ENCODE peak calls at places on chromosomes 11 and 22, in five cellular contexts. Y is right cardiac atrium, B is PC-3, I is vagina, E is RWPE2. H is an unnamed sample. For H3K9me3 and H3K27me3, the result is how much of the 10 kb centered on the place peaks cover.

GRCh38 chr11:106152824-106153223 is 75.4 kb downstream of the AASDHPPT start:
- DNase-seq in Y (no peak), B (peak), I (no peak), E (no peak), H (no peak)

GRCh38 chr11:75423721-75424120 is 9.3 kb downstream of the KLHL35 start:
- DNase-seq in Y (no peak), B (no peak), I (no peak), E (no peak), H (no peak)

GRCh38 chr22:16925407-16925966 is 82.5 kb downstream of the GAB4 start:
- DNase-seq in Y (no peak), B (no peak), I (no peak), E (no peak), H (no peak)

GRCh38 chr11:119117004-119117706 is 4.2 kb upstream of the HINFP start:
- DNase-seq in Y (no peak), B (no peak), I (no peak), E (no peak), H (no peak)

GRCh38 chr11:96643173-96643572 is 253.4 kb downstream of the JRKL start:
- DNase-seq in Y (no peak), B (no peak), I (no peak), E (no peak), H (no peak)

GRCh38 chr11:38543311-38543710 is 1945.3 kb upstream of the RAG2 start:
- DNase-seq in Y (no peak), B (peak), I (no peak), E (no peak), H (peak)

GRCh38 chr11:130737866-130738431 is 178.3 kb downstream of the SNX19 start:
- DNase-seq in Y (peak), B (peak), I (no peak), E (no peak), H (no peak)

GRCh38 chr22:37228106-37229011 is 15.7 kb downstream of the RAC2 start:
- DNase-seq in Y (no peak), B (peak), I (no peak), E (peak), H (peak)

GRCh38 chr11:12164061-12165014 is 53.9 kb downstream of the MICAL2 start:
- DNase-seq in Y (no peak), B (peak), I (no peak), E (no peak), H (no peak)

GRCh38 chr11:8477680-8478079 is 116.3 kb downstream of the STK33 start:
- DNase-seq in Y (no peak), B (no peak), I (no peak), E (no peak), H (no peak)

GRCh38 chr11:94028436-94028835 is 7.3 kb downstream of the HEPHL1 start:
- DNase-seq in Y (no peak), B (peak), I (peak), E (no peak), H (no peak)

GRCh38 chr11:37788141-37788877 is 1190.3 kb upstream of the RAG2 start:
- DNase-seq in Y (no peak), B (peak), I (no peak), E (peak), H (peak)

GRCh38 chr11:78039391-78039918 is 16.4 kb upstream of the KCTD14 start:
- DNase-seq in Y (no peak), B (no peak), I (no peak), E (no peak), H (no peak)

GRCh38 chr22:23122216-23122957 is 19.4 kb downstream of the RSPH14 start:
- DNase-seq in Y (no peak), B (no peak), I (no peak), E (no peak), H (no peak)

GRCh38 chr11:118003021-118003423 is 16.8 kb downstream of the IL10RA start:
- DNase-seq in Y (no peak), B (no peak), I (no peak), E (no peak), H (no peak)

GRCh38 chr22:30694638-30695350 is at the start of gene OSBP2:
- DNase-seq in Y (peak), B (peak), I (no peak), E (peak), H (peak)

GRCh38 chr22:27377901-27378300 is 423.7 kb downstream of the MN1 start:
- DNase-seq in Y (no peak), B (no peak), I (no peak), E (no peak), H (no peak)

GRCh38 chr11:61026121-61027031 is 54.9 kb downstream of the CD6 start:
- DNase-seq in Y (no peak), B (no peak), I (no peak), E (no peak), H (no peak)

GRCh38 chr11:5691963-5692358 is 2.4 kb downstream of the TRIM22 start:
- DNase-seq in Y (no peak), B (no peak), I (no peak), E (no peak), H (no peak)

GRCh38 chr11:9138612-9139579 is 47.5 kb upstream of the SCUBE2 start:
- DNase-seq in Y (no peak), B (peak), I (no peak), E (peak), H (peak)

GRCh38 chr11:79174045-79175008 is 266.5 kb downstream of the TENM4 start:
- DNase-seq in Y (no peak), B (no peak), I (no peak), E (no peak), H (no peak)

GRCh38 chr11:57294225-57295131 is 30.3 kb downstream of the TNKS1BP1 start:
- DNase-seq in Y (no peak), B (peak), I (no peak), E (no peak), H (peak)

GRCh38 chr22:23315341-23315917 is 135.1 kb downstream of the BCR start:
- DNase-seq in Y (no peak), B (peak), I (no peak), E (no peak), H (peak)

GRCh38 chr11:23897453-23898289 is 599.2 kb upstream of the LUZP2 start:
- DNase-seq in Y (no peak), B (peak), I (no peak), E (no peak), H (peak)

GRCh38 chr11:131331546-131331945 is 38.9 kb upstream of the NTM start:
- DNase-seq in Y (no peak), B (no peak), I (no peak), E (no peak), H (no peak)

GRCh38 chr11:85912414-85912813 is 57.2 kb downstream of the CCDC83 start:
- DNase-seq in Y (no peak), B (no peak), I (no peak), E (no peak), H (no peak)

GRCh38 chr22:50014053-50014501 is 1.5 kb upstream of the IL17REL start:
- DNase-seq in Y (no peak), B (no peak), I (peak), E (no peak), H (no peak)

GRCh38 chr11:45939836-45940235 is 17.4 kb downstream of the LARGE2 start:
- DNase-seq in Y (no peak), B (no peak), I (no peak), E (no peak), H (no peak)

GRCh38 chr22:29503811-29504372 is 23.9 kb downstream of the NEFH start:
- DNase-seq in Y (peak), B (peak), I (no peak), E (no peak), H (peak)

GRCh38 chr22:37045958-37046357 is 5.6 kb upstream of the KCTD17 start:
- DNase-seq in Y (no peak), B (peak), I (no peak), E (no peak), H (no peak)

GRCh38 chr11:75233688-75234295 is 6.8 kb upstream of the TPBGL start:
- DNase-seq in Y (no peak), B (peak), I (no peak), E (no peak), H (peak)

DNA sequence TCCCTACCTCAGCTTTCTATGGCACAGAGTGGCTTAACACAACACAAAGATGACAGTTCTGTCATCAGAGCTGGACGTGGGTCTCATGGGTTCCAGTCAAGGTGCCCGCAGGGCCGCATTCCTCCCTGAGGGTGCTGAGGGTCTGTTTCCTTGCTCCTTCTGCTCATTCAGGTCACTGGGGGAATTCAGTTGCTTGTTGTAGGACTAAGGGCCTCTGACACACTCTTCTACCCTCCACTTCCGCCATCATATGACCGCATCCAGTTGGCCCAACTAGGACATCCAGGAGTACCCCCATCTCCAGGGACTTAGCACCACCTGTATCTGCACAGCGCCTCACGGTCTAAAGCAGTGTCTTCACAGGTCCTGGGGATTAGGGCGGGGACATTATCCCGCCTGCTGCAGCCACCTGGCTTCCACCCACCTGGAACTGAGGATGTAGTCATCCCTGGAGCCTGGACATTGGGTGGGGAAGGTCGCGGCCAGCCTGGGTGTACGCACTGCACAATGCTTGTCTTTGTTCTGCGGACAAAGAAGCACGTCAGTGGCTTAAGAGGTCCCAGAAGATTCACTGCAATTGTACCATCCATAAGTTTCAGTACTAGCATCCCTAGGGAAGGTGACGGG is 342.3 kb upstream of the B3GAT1 start:
- DNase-seq in Y (no peak), B (no peak), I (peak), E (no peak), H (no peak)
- H3K9me3 ChIP-seq in Y (under half), B (under half), I (under half), E (under half), H (under half)

DNA sequence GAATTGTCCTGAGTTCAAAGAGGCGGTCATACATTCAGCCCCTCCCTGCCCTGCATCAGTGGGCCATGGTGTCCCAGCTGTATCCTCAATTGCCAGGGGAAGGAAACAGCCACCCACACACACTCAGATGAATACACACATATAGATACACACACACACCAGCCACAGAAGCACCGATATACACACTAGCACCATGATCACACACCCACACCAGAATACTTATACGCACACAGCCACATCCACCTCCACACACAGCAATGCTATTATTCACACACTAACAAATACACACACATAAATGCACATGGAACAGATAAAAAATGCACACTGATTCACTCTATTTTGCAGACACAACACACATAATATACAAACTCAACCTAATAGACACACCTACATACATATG is 1.4 kb downstream of the PDE2A start:
- DNase-seq in Y (no peak), B (no peak), I (no peak), E (no peak), H (no peak)
- H3K27me3 ChIP-seq in Y (under half), B (half or more), I (under half), E (under half), H (under half)

DNA sequence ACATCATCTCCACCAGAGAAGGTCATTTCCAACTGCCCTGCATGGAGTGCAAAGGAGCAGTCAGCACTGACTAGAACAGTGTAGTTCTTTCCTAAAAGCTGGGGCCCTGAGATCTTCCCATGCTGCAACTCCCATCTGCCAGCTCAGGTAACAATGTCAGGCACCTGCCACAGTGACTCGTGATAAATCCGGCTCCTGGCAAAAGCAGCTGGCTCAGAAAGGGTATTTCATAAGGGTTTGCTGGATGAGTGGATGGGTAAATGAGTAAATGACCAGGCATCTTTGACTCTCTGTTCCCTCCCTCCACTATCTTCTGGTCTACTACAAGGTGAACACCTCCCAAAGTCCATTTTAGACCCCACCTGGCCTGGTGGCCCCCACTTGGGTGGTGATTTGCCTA is 403.6 kb downstream of the NXPE2 start:
- DNase-seq in Y (no peak), B (no peak), I (no peak), E (no peak), H (no peak)
- H3K9me3 ChIP-seq in Y (under half), B (under half), I (under half), E (under half), H (under half)

GRCh38 chr11:14907411-14908213 is 15.6 kb upstream of the CYP2R1 start:
- DNase-seq in Y (peak), B (peak), I (no peak), E (no peak), H (no peak)

GRCh38 chr11:14905104-14906033 is 13.3 kb upstream of the CYP2R1 start:
- DNase-seq in Y (peak), B (no peak), I (no peak), E (no peak), H (no peak)

GRCh38 chr11:14904745-14905103 is 12.7 kb upstream of the CYP2R1 start:
- DNase-seq in Y (peak), B (no peak), I (no peak), E (no peak), H (peak)

GRCh38 chr11:14906614-14907392 is 14.8 kb upstream of the CYP2R1 start:
- DNase-seq in Y (no peak), B (no peak), I (no peak), E (no peak), H (no peak)

DNA sequence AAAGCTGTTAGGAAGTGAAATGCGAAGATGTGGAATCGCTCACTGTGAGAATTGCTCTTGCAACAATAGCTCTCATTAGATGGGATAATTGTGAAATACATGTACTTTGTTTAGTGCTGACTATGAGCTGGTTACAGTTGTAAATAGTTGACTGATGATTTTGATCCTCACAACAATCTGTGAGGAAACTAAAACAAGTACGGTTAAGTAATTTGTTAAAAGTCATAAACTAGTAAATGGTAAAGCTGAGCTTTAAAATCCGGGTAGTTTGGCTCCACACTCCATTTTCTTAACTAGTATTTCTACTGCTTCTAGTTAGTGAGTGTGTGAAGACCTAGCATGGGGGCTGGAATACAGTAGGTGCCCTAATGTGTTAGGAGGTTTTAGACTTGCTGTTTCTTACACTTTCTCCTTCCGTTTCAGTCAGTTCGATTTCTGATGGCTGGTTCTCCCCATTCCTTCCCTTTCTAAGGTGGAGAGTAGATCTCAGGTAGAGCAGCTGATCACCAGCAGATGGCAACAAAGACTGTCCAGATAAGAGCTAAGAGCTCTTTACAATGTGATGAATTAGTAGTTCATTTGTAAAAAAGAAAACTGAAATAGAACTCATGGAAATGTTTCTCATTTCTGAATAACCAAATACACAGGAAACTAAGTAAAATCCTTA is 16.3 kb upstream of the CYP2R1 start:
- DNase-seq in Y (no peak), B (peak), I (no peak), E (no peak), H (no peak)
- H3K27me3 ChIP-seq in Y (under half), B (under half), I (under half), E (under half), H (under half)

GRCh38 chr22:47620391-47620790 is 857.9 kb downstream of the TBC1D22A start:
- DNase-seq in Y (no peak), B (no peak), I (no peak), E (no peak), H (no peak)
- H3K9me3 ChIP-seq in Y (under half), B (under half), I (under half), E (under half), H (under half)

GRCh38 chr22:45889539-45890350 is 87.2 kb downstream of the WNT7B start:
- DNase-seq in Y (no peak), B (no peak), I (no peak), E (peak), H (no peak)

GRCh38 chr22:45891021-45891421 is 85.9 kb downstream of the WNT7B start:
- DNase-seq in Y (no peak), B (no peak), I (no peak), E (peak), H (no peak)

GRCh38 chr22:45889093-45889538 is 87.8 kb downstream of the WNT7B start:
- DNase-seq in Y (no peak), B (no peak), I (no peak), E (peak), H (no peak)

GRCh38 chr22:45891471-45891995 is 85.4 kb downstream of the WNT7B start:
- DNase-seq in Y (no peak), B (no peak), I (no peak), E (peak), H (no peak)

GRCh38 chr22:45890351-45890635 is 86.7 kb downstream of the WNT7B start:
- DNase-seq in Y (no peak), B (no peak), I (no peak), E (no peak), H (no peak)
- H3K27me3 ChIP-seq in Y (under half), B (under half), I (under half), E (under half), H (under half)

H was measured in MG63.